ENCODE peak calls at places on chromosome 11, in ten cellular contexts. One of them, this sample, is unnamed.

GRCh38 chr11:44833869-44834452 is 107.2 kb downstream of the TSPAN18 start:
- DNase-seq in H9: no peak
- DNase-seq in nephron progenitor cell: no peak
- DNase-seq in fibroblast of gingiva: no peak
- DNase-seq in left cardiac atrium: no peak
- DNase-seq in colonic mucosa: no peak
- DNase-seq in effector CD4-positive, alpha-beta T cell: no peak
- DNase-seq in left ventricle myocardium inferior: no peak
- DNase-seq in thoracic aorta: no peak
- DNase-seq in stomach: no peak
- DNase-seq in this sample: no peak

GRCh38 chr11:124481365-124482323 is 36.1 kb upstream of the OR8B8 start:
- DNase-seq in H9: peak; percentile 69
- DNase-seq in nephron progenitor cell: peak; percentile 14
- DNase-seq in fibroblast of gingiva: peak; percentile 36
- DNase-seq in left cardiac atrium: peak; percentile 50
- DNase-seq in colonic mucosa: no peak
- DNase-seq in effector CD4-positive, alpha-beta T cell: no peak
- DNase-seq in left ventricle myocardium inferior: no peak
- DNase-seq in thoracic aorta: no peak
- DNase-seq in stomach: no peak
- DNase-seq in this sample: no peak

GRCh38 chr11:92594251-92594650 is 369.6 kb downstream of the FAT3 start:
- DNase-seq in H9: no peak
- DNase-seq in nephron progenitor cell: no peak
- DNase-seq in fibroblast of gingiva: no peak
- DNase-seq in left cardiac atrium: no peak
- DNase-seq in colonic mucosa: no peak
- DNase-seq in effector CD4-positive, alpha-beta T cell: no peak
- DNase-seq in left ventricle myocardium inferior: no peak
- DNase-seq in thoracic aorta: no peak
- DNase-seq in stomach: no peak
- DNase-seq in this sample: no peak

GRCh38 chr11:13668957-13669521 is 571 bp downstream of the FAR1 start:
- DNase-seq in H9: no peak
- DNase-seq in nephron progenitor cell: peak; percentile 65
- DNase-seq in fibroblast of gingiva: peak; percentile 6
- DNase-seq in left cardiac atrium: peak; percentile 25
- DNase-seq in colonic mucosa: peak; percentile 76
- DNase-seq in effector CD4-positive, alpha-beta T cell: peak; percentile 38
- DNase-seq in left ventricle myocardium inferior: peak; percentile 36
- DNase-seq in thoracic aorta: peak; percentile 4
- DNase-seq in stomach: peak; percentile 41
- DNase-seq in this sample: peak; percentile 70

GRCh38 chr11:34345012-34345804 is 12.6 kb downstream of the ABTB2 start:
- DNase-seq in H9: peak; percentile 18
- DNase-seq in nephron progenitor cell: no peak
- DNase-seq in fibroblast of gingiva: peak; percentile 46
- DNase-seq in left cardiac atrium: peak; percentile 54
- DNase-seq in colonic mucosa: peak; percentile 62
- DNase-seq in effector CD4-positive, alpha-beta T cell: no peak
- DNase-seq in left ventricle myocardium inferior: peak; percentile 42
- DNase-seq in thoracic aorta: no peak
- DNase-seq in stomach: peak; percentile 49
- DNase-seq in this sample: peak; percentile 69

GRCh38 chr11:574632-575323 is 1.5 kb upstream of the PHRF1 start:
- DNase-seq in H9: no peak
- DNase-seq in nephron progenitor cell: no peak
- DNase-seq in fibroblast of gingiva: no peak
- DNase-seq in left cardiac atrium: no peak
- DNase-seq in colonic mucosa: no peak
- DNase-seq in effector CD4-positive, alpha-beta T cell: no peak
- DNase-seq in left ventricle myocardium inferior: no peak
- DNase-seq in thoracic aorta: no peak
- DNase-seq in stomach: no peak
- DNase-seq in this sample: no peak

GRCh38 chr11:87443707-87444106 is 406.0 kb downstream of the TMEM135 start:
- DNase-seq in H9: no peak
- DNase-seq in nephron progenitor cell: no peak
- DNase-seq in fibroblast of gingiva: no peak
- DNase-seq in left cardiac atrium: no peak
- DNase-seq in colonic mucosa: no peak
- DNase-seq in effector CD4-positive, alpha-beta T cell: no peak
- DNase-seq in left ventricle myocardium inferior: no peak
- DNase-seq in thoracic aorta: no peak
- DNase-seq in stomach: no peak
- DNase-seq in this sample: no peak

GRCh38 chr11:120914021-120914420 is 109.9 kb upstream of the TBCEL start:
- DNase-seq in H9: no peak
- DNase-seq in nephron progenitor cell: no peak
- DNase-seq in fibroblast of gingiva: no peak
- DNase-seq in left cardiac atrium: no peak
- DNase-seq in colonic mucosa: no peak
- DNase-seq in effector CD4-positive, alpha-beta T cell: no peak
- DNase-seq in left ventricle myocardium inferior: no peak
- DNase-seq in thoracic aorta: no peak
- DNase-seq in stomach: no peak
- DNase-seq in this sample: no peak

GRCh38 chr11:5280582-5281102 is 10.9 kb upstream of the HBE1 start:
- DNase-seq in H9: peak; percentile 69
- DNase-seq in nephron progenitor cell: peak; percentile 6
- DNase-seq in fibroblast of gingiva: peak; percentile 96
- DNase-seq in left cardiac atrium: peak; percentile 69
- DNase-seq in colonic mucosa: peak; percentile 21
- DNase-seq in effector CD4-positive, alpha-beta T cell: no peak
- DNase-seq in left ventricle myocardium inferior: peak; percentile 17
- DNase-seq in thoracic aorta: peak; percentile 38
- DNase-seq in stomach: peak; percentile 45
- DNase-seq in this sample: peak; percentile 66